ENCODE peak calls at places on chromosomes 5 and 9, in six cellular contexts. X is HFF-Myc, N is Karpas-422, W is bronchial epithelial cell, H is OCI-LY7, V is lower lobe of right lung. M is an unnamed sample.

GRCh38 chr9:93254061-93254481 is 70.1 kb downstream of the WNK2 start:
- DNase-seq in X (no peak), N (no peak), W (no peak), H (no peak), V (peak), M (no peak)

GRCh38 chr5:88826959-88827585 is 55.9 kb downstream of the MEF2C start:
- DNase-seq in X (peak), N (peak), W (peak), H (peak), V (no peak), M (no peak)

GRCh38 chr5:59789197-59789596 is 104.3 kb downstream of the PDE4D start:
- DNase-seq in X (no peak), N (no peak), W (peak), H (no peak), V (no peak), M (no peak)

GRCh38 chr5:158739941-158740340 is 359.8 kb downstream of the EBF1 start:
- DNase-seq in X (no peak), N (no peak), W (no peak), H (no peak), V (no peak), M (no peak)

GRCh38 chr9:72557549-72557948 is 36.1 kb downstream of the TMC1 start:
- DNase-seq in X (peak), N (no peak), W (peak), H (no peak), V (no peak), M (peak)

GRCh38 chr5:34680896-34681295 is 24.8 kb downstream of the RAI14 start:
- DNase-seq in X (no peak), N (no peak), W (no peak), H (no peak), V (no peak), M (no peak)

GRCh38 chr9:28234899-28235277 is 661.6 kb upstream of the C9orf72 start:
- DNase-seq in X (peak), N (no peak), W (peak), H (no peak), V (no peak), M (no peak)

GRCh38 chr5:6718161-6718681 is 5.0 kb downstream of the TENT4A start:
- DNase-seq in X (no peak), N (no peak), W (no peak), H (no peak), V (no peak), M (no peak)

GRCh38 chr9:125544988-125545651 is 161.9 kb downstream of the MAPKAP1 start:
- DNase-seq in X (peak), N (no peak), W (no peak), H (no peak), V (no peak), M (peak)

GRCh38 chr9:134436926-134437325 is 110.7 kb downstream of the RXRA start:
- DNase-seq in X (no peak), N (no peak), W (no peak), H (no peak), V (no peak), M (no peak)

GRCh38 chr5:1277781-1278180 is 17.1 kb downstream of the TERT start:
- DNase-seq in X (no peak), N (no peak), W (no peak), H (no peak), V (no peak), M (no peak)

GRCh38 chr9:16236882-16237281 is 633.6 kb downstream of the BNC2 start:
- DNase-seq in X (no peak), N (no peak), W (no peak), H (no peak), V (no peak), M (no peak)

GRCh38 chr5:144189800-144190429 is 19.2 kb downstream of the KCTD16 start:
- DNase-seq in X (no peak), N (no peak), W (peak), H (no peak), V (peak), M (no peak)

GRCh38 chr5:125411163-125412050 is 665.0 kb upstream of the ZNF608 start:
- DNase-seq in X (peak), N (no peak), W (peak), H (peak), V (no peak), M (peak)

GRCh38 chr5:124648902-124649467 is 97.5 kb downstream of the ZNF608 start:
- DNase-seq in X (no peak), N (no peak), W (no peak), H (no peak), V (no peak), M (no peak)

GRCh38 chr9:110048976-110049698 is 158.8 kb downstream of the C9orf152 start:
- DNase-seq in X (no peak), N (peak), W (peak), H (peak), V (no peak), M (peak)

GRCh38 chr5:63089147-63089546 is 510.5 kb downstream of the LRRC70 start:
- DNase-seq in X (no peak), N (no peak), W (no peak), H (no peak), V (no peak), M (no peak)

GRCh38 chr5:161189452-161189851 is 337.4 kb upstream of the ATP10B start:
- DNase-seq in X (no peak), N (no peak), W (no peak), H (no peak), V (no peak), M (no peak)

GRCh38 chr5:6505779-6506557 is 57.3 kb downstream of the UBE2QL1 start:
- DNase-seq in X (no peak), N (no peak), W (no peak), H (no peak), V (no peak), M (no peak)

GRCh38 chr9:136189394-136190236 is 15.3 kb downstream of the LHX3 start:
- DNase-seq in X (no peak), N (no peak), W (no peak), H (no peak), V (no peak), M (no peak)

GRCh38 chr5:157471709-157472108 is 11.7 kb downstream of the NIPAL4 start:
- DNase-seq in X (no peak), N (peak), W (peak), H (peak), V (no peak), M (no peak)

GRCh38 chr5:159877894-159878448 is 38.3 kb upstream of the ADRA1B start:
- DNase-seq in X (no peak), N (no peak), W (peak), H (no peak), V (peak), M (peak)

GRCh38 chr5:1299511-1299850 is 4.6 kb upstream of the TERT start:
- DNase-seq in X (no peak), N (no peak), W (no peak), H (peak), V (peak), M (no peak)

GRCh38 chr5:158313027-158313738 is 454.2 kb upstream of the CLINT1 start:
- DNase-seq in X (no peak), N (no peak), W (no peak), H (no peak), V (no peak), M (no peak)

GRCh38 chr5:98839469-98840383 is 66.3 kb downstream of the RGMB start:
- DNase-seq in X (no peak), N (peak), W (peak), H (peak), V (no peak), M (no peak)

GRCh38 chr9:22055090-22055489 is 46.0 kb upstream of the CDKN2B start:
- DNase-seq in X (no peak), N (no peak), W (peak), H (no peak), V (no peak), M (no peak)

GRCh38 chr5:158898185-158899177 is 201.2 kb downstream of the EBF1 start:
- DNase-seq in X (no peak), N (peak), W (no peak), H (peak), V (no peak), M (no peak)

GRCh38 chr5:177496111-177497010 is 1.0 kb downstream of the PDLIM7 start:
- DNase-seq in X (peak), N (peak), W (peak), H (peak), V (no peak), M (peak)

GRCh38 chr5:177492841-177493240 is 4.6 kb downstream of the PDLIM7 start:
- DNase-seq in X (no peak), N (no peak), W (no peak), H (no peak), V (no peak), M (peak)

GRCh38 chr5:177493795-177494355 is 3.5 kb downstream of the PDLIM7 start:
- DNase-seq in X (no peak), N (no peak), W (no peak), H (no peak), V (no peak), M (no peak)

GRCh38 chr5:177495243-177496060 is 2.0 kb downstream of the PDLIM7 start:
- DNase-seq in X (peak), N (peak), W (peak), H (peak), V (no peak), M (no peak)

DNA sequence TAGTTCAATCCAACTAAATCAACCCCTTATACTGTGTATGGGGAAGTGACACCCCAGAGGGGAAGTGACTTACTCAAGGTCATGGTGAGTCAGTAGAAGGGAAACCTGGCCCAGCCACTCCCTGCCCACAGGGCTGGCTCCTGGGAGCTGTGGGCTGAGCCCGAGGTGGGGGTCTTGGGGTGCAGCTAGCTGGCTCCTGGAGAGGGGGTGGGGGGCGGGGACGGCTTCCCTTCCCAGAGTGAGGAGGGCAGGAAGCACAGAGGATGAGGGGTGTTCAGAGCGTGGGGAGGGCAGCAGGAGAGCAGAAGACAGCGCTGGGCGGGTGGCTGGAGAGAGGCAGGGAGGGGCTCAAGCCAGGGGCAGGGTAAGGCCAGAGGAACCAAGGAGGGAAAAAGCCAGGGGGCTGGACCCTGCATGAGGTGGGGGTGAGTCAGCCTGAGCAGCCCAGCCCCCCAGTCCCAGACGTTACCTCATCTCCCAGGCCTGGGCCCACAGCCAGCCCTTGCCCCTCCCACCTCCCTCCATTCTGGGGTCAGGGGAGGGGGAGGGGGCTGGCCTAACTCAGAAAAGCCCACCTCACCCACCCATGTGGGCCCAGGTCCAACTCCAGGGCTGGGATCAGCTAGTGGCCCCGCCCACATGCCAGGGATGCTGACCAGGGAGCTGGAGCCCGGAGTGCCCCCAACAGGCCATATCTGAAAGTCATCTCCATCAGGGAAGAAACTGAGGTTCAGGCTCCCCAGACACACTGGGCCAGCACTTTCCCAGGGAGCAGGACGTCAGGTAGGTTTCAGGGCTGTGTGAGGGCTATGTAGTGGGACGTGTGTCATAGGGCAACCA is 2.8 kb downstream of the PDLIM7 start:
- DNase-seq in X (peak), N (no peak), W (peak), H (peak), V (peak), M (peak)
- H3K4me3 ChIP-seq in X (peak), N (no peak), W (no peak), H (no peak), V (peak), M (no peak)

GRCh38 chr5:141003791-141004601 is 37.7 kb downstream of the PCDHAC2 start:
- DNase-seq in X (no peak), N (no peak), W (peak), H (no peak), V (peak), M (peak)
- H3K4me3 ChIP-seq in X (no peak), N (no peak), W (no peak), H (no peak), V (no peak), M (no peak)

GRCh38 chr5:95624368-95624767 is 4.5 kb downstream of the GPR150 start:
- DNase-seq in X (no peak), N (no peak), W (no peak), H (no peak), V (no peak), M (no peak)

GRCh38 chr5:95628933-95629332 is 9.0 kb downstream of the GPR150 start:
- DNase-seq in X (no peak), N (no peak), W (no peak), H (no peak), V (no peak), M (no peak)

GRCh38 chr5:95628154-95628810 is 8.4 kb downstream of the GPR150 start:
- DNase-seq in X (no peak), N (no peak), W (no peak), H (no peak), V (no peak), M (no peak)

GRCh38 chr5:95623706-95624105 is 3.8 kb downstream of the GPR150 start:
- DNase-seq in X (no peak), N (no peak), W (no peak), H (no peak), V (no peak), M (no peak)

GRCh38 chr5:95626701-95627100 is 6.8 kb downstream of the GPR150 start:
- DNase-seq in X (no peak), N (no peak), W (no peak), H (no peak), V (no peak), M (no peak)
- H3K4me3 ChIP-seq in X (no peak), N (no peak), W (no peak), H (no peak), V (no peak), M (no peak)

GRCh38 chr9:124292696-124293593 is 35.2 kb downstream of the NEK6 start:
- DNase-seq in X (no peak), N (no peak), W (no peak), H (no peak), V (no peak), M (no peak)
- H3K4me3 ChIP-seq in X (no peak), N (no peak), W (no peak), H (no peak), V (peak), M (no peak)

GRCh38 chr5:66080664-66081063 is 63.4 kb upstream of the SREK1 start:
- DNase-seq in X (no peak), N (no peak), W (no peak), H (no peak), V (no peak), M (no peak)
- H3K4me3 ChIP-seq in X (no peak), N (no peak), W (no peak), H (no peak), V (no peak), M (no peak)

GRCh38 chr5:115857621-115858349 is 16.1 kb downstream of the AP3S1 start:
- DNase-seq in X (no peak), N (no peak), W (peak), H (no peak), V (no peak), M (no peak)
- H3K4me3 ChIP-seq in X (no peak), N (no peak), W (no peak), H (no peak), V (no peak), M (no peak)

GRCh38 chr5:111752426-111752965 is 4.5 kb downstream of the NREP start:
- DNase-seq in X (no peak), N (no peak), W (no peak), H (no peak), V (no peak), M (no peak)
- H3K4me3 ChIP-seq in X (no peak), N (no peak), W (no peak), H (no peak), V (no peak), M (no peak)

GRCh38 chr5:173240091-173241050 is 5.4 kb upstream of the NKX2-5 start:
- DNase-seq in X (no peak), N (no peak), W (no peak), H (no peak), V (no peak), M (no peak)

GRCh38 chr5:173236531-173237501 is 1.8 kb upstream of the NKX2-5 start:
- DNase-seq in X (no peak), N (no peak), W (no peak), H (no peak), V (no peak), M (no peak)

GRCh38 chr5:173237821-173238220 is 2.8 kb upstream of the NKX2-5 start:
- DNase-seq in X (no peak), N (no peak), W (no peak), H (no peak), V (no peak), M (no peak)

GRCh38 chr5:173239233-173239593 is 4.2 kb upstream of the NKX2-5 start:
- DNase-seq in X (no peak), N (no peak), W (no peak), H (no peak), V (no peak), M (no peak)

DNA sequence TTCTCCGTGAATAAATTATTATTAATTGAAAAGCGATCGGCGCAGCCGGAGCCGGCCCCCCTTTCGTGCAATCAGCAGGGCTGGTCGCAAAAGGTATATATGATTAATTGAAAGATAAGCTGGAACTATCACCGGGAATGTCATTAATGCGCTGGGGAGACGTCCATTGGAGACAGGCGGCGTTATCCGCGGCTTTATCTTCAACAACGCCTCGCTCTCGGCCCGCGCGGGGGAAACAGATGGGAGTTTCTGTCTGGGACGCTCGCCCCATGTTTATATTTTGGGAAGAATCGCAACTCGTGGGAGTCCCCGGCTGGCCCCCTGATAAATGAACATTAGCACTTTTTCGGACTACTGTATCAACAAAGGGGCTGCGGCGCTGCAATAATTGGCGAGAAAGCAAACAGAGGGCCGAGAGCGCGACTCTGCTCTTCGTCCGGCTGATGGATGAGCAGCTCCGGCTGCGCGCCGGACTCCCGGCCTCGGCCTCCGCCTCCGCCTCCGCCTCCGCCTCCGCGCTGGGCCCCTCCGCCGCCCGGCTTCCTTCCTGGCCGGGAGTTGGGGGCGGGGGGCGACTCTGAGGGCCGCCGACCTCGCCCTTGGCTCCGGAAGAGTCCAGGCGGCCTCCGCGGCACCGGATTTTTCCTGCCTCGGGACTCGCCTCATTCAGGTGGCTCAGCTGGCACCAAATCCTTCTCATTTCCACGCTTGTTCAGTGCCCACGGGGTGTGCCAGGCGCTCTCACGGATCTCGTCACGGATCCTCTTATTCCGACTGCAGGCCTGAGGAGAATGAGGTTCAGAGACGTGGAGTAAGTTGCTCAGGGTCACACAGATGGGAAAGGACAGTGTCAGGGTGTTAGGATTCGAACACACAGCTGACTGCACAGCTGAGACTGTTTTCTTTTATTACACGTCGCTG is 3.6 kb upstream of the NKX2-5 start:
- DNase-seq in X (no peak), N (no peak), W (no peak), H (no peak), V (no peak), M (no peak)
- H3K4me3 ChIP-seq in X (no peak), N (no peak), W (no peak), H (no peak), V (peak), M (no peak)

M was measured in thyroid gland.